ENCODE peak calls at places on chromosomes 3 and 15, in eight cellular contexts. P, N, A, V, Z, Y, J and F are unnamed samples.

GRCh38 chr3:42130329-42131070 is 39.3 kb downstream of the TRAK1 start:
- DNase-seq in J (no peak), A (no peak), N (no peak), V (no peak), Z (no peak), P (no peak), Y (peak; percentile 92), F (no peak)

GRCh38 chr3:16937421-16937820 is 52.7 kb downstream of the PLCL2 start:
- DNase-seq in A (no peak), N (no peak), V (no peak), P (no peak), Z (no peak), J (no peak), Y (no peak), F (no peak)

GRCh38 chr3:196144383-196145105 is 62.7 kb upstream of the TFRC start:
- DNase-seq in Z (no peak), V (no peak), N (no peak), P (peak; percentile 44), Y (no peak), J (peak; percentile 76), A (no peak), F (no peak)

GRCh38 chr15:67762610-67763368 is 62.5 kb upstream of the SKOR1 start:
- DNase-seq in A (peak; percentile 74), N (peak; percentile 33), Z (no peak), Y (no peak), P (no peak), V (peak; percentile 30), J (peak; percentile 64), F (peak; percentile 88)

GRCh38 chr3:196120291-196120951 is 38.5 kb upstream of the TFRC start:
- DNase-seq in N (no peak), P (peak; percentile 3), Z (no peak), V (no peak), J (no peak), A (no peak), Y (no peak), F (peak; percentile 60)

GRCh38 chr3:177778633-177779032 is 581.4 kb upstream of the TBL1XR1 start:
- DNase-seq in J (no peak), Y (no peak), P (no peak), A (no peak), V (no peak), Z (no peak), N (no peak), F (peak; percentile 16)

GRCh38 chr15:32722126-32722525 is 4.3 kb downstream of the GREM1 start:
- DNase-seq in J (no peak), N (no peak), V (no peak), Y (no peak), Z (no peak), A (no peak), P (no peak), F (no peak)

GRCh38 chr3:94069242-94069813 is 6.5 kb downstream of the NSUN3 start:
- DNase-seq in A (peak; percentile 42), V (peak; percentile 14), Y (no peak), P (peak; percentile 56), Z (no peak), N (no peak), J (peak; percentile 18), F (no peak)

GRCh38 chr15:39030291-39031070 is 465.9 kb upstream of the RASGRP1 start:
- DNase-seq in V (no peak), Z (no peak), Y (no peak), P (no peak), A (no peak), J (no peak), N (no peak), F (no peak)

GRCh38 chr3:14441920-14442300 is 39.5 kb downstream of the SLC6A6 start:
- DNase-seq in J (peak; percentile 66), Z (no peak), N (no peak), Y (no peak), V (no peak), A (no peak), P (no peak), F (no peak)

GRCh38 chr3:15636028-15636709 is 34.6 kb downstream of the BTD start:
- DNase-seq in Y (no peak), P (peak; percentile 90), V (no peak), A (no peak), J (peak; percentile 84), N (no peak), Z (no peak), F (peak; percentile 82)

GRCh38 chr15:98597666-98598065 is 50.7 kb upstream of the IGF1R start:
- DNase-seq in V (no peak), Z (no peak), A (no peak), P (no peak), N (no peak), Y (no peak), J (no peak), F (no peak)

GRCh38 chr3:46959169-46959515 is 17.4 kb downstream of the CCDC12 start:
- DNase-seq in V (no peak), A (no peak), P (no peak), Z (no peak), Y (no peak), N (peak; percentile 57), J (no peak), F (no peak)